ENCODE peak calls at places on chromosomes 12 and 14, in seven cellular contexts. One of them, this sample, is unnamed.

GRCh38 chr14:71626281-71626835 is 305.9 kb upstream of the RGS6 start:
- DNase-seq in heart left ventricle: no peak
- DNase-seq in transverse colon: no peak
- DNase-seq in tibial nerve: no peak
- DNase-seq in esophagus squamous epithelium: no peak
- DNase-seq in body of pancreas: no peak
- DNase-seq in IMR-90: peak; percentile 24
- DNase-seq in this sample: no peak

GRCh38 chr14:79451601-79452000 is 759.7 kb downstream of the DIO2 start:
- DNase-seq in body of pancreas: no peak
- DNase-seq in tibial nerve: no peak
- DNase-seq in IMR-90: no peak
- DNase-seq in transverse colon: no peak
- DNase-seq in heart left ventricle: no peak
- DNase-seq in esophagus squamous epithelium: no peak
- DNase-seq in this sample: no peak

GRCh38 chr14:94345344-94346072 is 22.4 kb upstream of the SERPINA6 start:
- DNase-seq in body of pancreas: no peak
- DNase-seq in tibial nerve: no peak
- DNase-seq in heart left ventricle: no peak
- DNase-seq in transverse colon: no peak
- DNase-seq in IMR-90: peak; percentile 93
- DNase-seq in esophagus squamous epithelium: no peak
- DNase-seq in this sample: no peak

GRCh38 chr12:93300611-93301021 is 77.1 kb upstream of the NUDT4 start:
- DNase-seq in heart left ventricle: no peak
- DNase-seq in esophagus squamous epithelium: no peak
- DNase-seq in transverse colon: no peak
- DNase-seq in body of pancreas: no peak
- DNase-seq in tibial nerve: no peak
- DNase-seq in IMR-90: no peak
- DNase-seq in this sample: no peak

GRCh38 chr12:122840580-122841513 is 5.6 kb downstream of the HIP1R start:
- DNase-seq in tibial nerve: no peak
- DNase-seq in esophagus squamous epithelium: no peak
- DNase-seq in heart left ventricle: no peak
- DNase-seq in IMR-90: no peak
- DNase-seq in body of pancreas: no peak
- DNase-seq in transverse colon: no peak
- DNase-seq in this sample: peak; percentile 81

GRCh38 chr14:92529895-92530294 is 16.3 kb downstream of the RIN3 start:
- DNase-seq in body of pancreas: no peak
- DNase-seq in IMR-90: no peak
- DNase-seq in transverse colon: no peak
- DNase-seq in tibial nerve: no peak
- DNase-seq in esophagus squamous epithelium: no peak
- DNase-seq in heart left ventricle: no peak
- DNase-seq in this sample: no peak

GRCh38 chr14:103066399-103066798 is 9.1 kb upstream of the CDC42BPB start:
- DNase-seq in transverse colon: no peak
- DNase-seq in heart left ventricle: peak; percentile 73
- DNase-seq in esophagus squamous epithelium: no peak
- DNase-seq in tibial nerve: no peak
- DNase-seq in IMR-90: no peak
- DNase-seq in body of pancreas: peak; percentile 44
- DNase-seq in this sample: no peak

GRCh38 chr14:73591690-73592448 is at the start of gene ACOT4:
- DNase-seq in body of pancreas: peak; percentile 64
- DNase-seq in esophagus squamous epithelium: no peak
- DNase-seq in transverse colon: peak; percentile 56
- DNase-seq in heart left ventricle: peak; percentile 37
- DNase-seq in tibial nerve: no peak
- DNase-seq in IMR-90: peak; percentile 20
- DNase-seq in this sample: no peak

GRCh38 chr12:112140728-112141127 is 15.4 kb downstream of the TRAFD1 start:
- DNase-seq in heart left ventricle: no peak
- DNase-seq in tibial nerve: no peak
- DNase-seq in IMR-90: no peak
- DNase-seq in body of pancreas: no peak
- DNase-seq in esophagus squamous epithelium: no peak
- DNase-seq in transverse colon: no peak
- DNase-seq in this sample: peak; percentile 26

GRCh38 chr14:104294983-104295680 is 156.7 kb downstream of the KIF26A start:
- DNase-seq in esophagus squamous epithelium: no peak
- DNase-seq in body of pancreas: no peak
- DNase-seq in IMR-90: no peak
- DNase-seq in heart left ventricle: peak; percentile 18
- DNase-seq in transverse colon: peak; percentile 5
- DNase-seq in tibial nerve: no peak
- DNase-seq in this sample: peak; percentile 74

GRCh38 chr14:30108975-30109700 is 181.5 kb upstream of the PRKD1 start:
- DNase-seq in esophagus squamous epithelium: no peak
- DNase-seq in IMR-90: peak; percentile 80
- DNase-seq in heart left ventricle: no peak
- DNase-seq in tibial nerve: no peak
- DNase-seq in transverse colon: no peak
- DNase-seq in body of pancreas: no peak
- DNase-seq in this sample: no peak

GRCh38 chr14:61226015-61226654 is 55.0 kb downstream of the TMEM30B start:
- DNase-seq in body of pancreas: no peak
- DNase-seq in transverse colon: no peak
- DNase-seq in heart left ventricle: no peak
- DNase-seq in tibial nerve: no peak
- DNase-seq in esophagus squamous epithelium: no peak
- DNase-seq in IMR-90: peak; percentile 46
- DNase-seq in this sample: no peak

DNA sequence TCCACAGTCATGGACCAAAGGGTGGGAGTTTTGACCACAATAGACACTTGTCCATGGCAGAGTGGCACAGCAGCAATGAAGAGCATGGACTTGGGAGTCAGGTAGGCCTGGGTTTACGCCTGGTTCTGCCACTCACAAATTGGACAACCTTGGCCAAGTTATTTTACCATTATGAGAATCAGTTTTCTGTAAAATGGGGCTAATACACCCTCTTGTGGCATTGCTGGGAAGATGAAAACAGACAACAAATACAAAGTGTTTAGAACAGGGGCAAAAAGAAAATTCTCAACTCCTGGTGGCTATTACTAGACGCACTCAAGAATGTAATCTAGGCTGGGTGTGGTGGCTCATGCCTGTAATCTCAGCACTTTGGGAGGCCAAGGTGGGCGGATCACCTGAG is 2.6 kb downstream of the C12orf43 start:
- DNase-seq in transverse colon: no peak
- DNase-seq in tibial nerve: no peak
- DNase-seq in heart left ventricle: no peak
- DNase-seq in body of pancreas: no peak
- DNase-seq in IMR-90: no peak
- DNase-seq in esophagus squamous epithelium: no peak
- DNase-seq in this sample: no peak
- TF ChIP-seq CTCF in transverse colon: no peak
- TF ChIP-seq CTCF in tibial nerve: no peak
- TF ChIP-seq CTCF in heart left ventricle: no peak
- TF ChIP-seq CTCF in body of pancreas: no peak
- TF ChIP-seq CTCF in IMR-90: no peak
- TF ChIP-seq CTCF in esophagus squamous epithelium: peak; percentile 13
- TF ChIP-seq CTCF in this sample: no peak

DNA sequence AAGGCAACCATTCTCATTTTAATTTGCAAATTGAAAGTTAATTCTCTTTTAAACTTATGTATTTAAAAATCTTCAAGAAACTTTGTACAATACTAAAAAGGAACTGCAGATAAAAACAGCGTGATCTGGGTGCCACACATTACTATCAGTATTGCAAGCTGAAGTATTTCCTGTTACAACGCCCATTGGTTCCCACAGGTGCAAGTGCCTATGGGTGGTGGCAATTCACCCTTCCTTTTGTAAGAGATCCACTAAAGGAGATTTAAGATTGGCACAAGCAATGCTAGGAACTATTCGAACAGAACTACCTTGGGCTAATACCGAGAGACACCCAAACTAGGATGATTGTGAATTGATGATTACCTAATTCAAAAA is 13.2 kb downstream of the TAOK3 start:
- DNase-seq in tibial nerve: no peak
- DNase-seq in body of pancreas: no peak
- DNase-seq in heart left ventricle: no peak
- DNase-seq in esophagus squamous epithelium: no peak
- DNase-seq in transverse colon: peak; percentile 38
- DNase-seq in IMR-90: no peak
- DNase-seq in this sample: no peak
- TF ChIP-seq POLR2A in tibial nerve: no peak
- TF ChIP-seq POLR2A in body of pancreas: no peak
- TF ChIP-seq POLR2A in heart left ventricle: no peak
- TF ChIP-seq POLR2A in esophagus squamous epithelium: no peak
- TF ChIP-seq POLR2A in transverse colon: no peak
- TF ChIP-seq POLR2A in IMR-90: no peak
- TF ChIP-seq POLR2A in this sample: no peak

GRCh38 chr12:102116392-102116791 is 3.5 kb downstream of the NUP37 start:
- DNase-seq in esophagus squamous epithelium: no peak
- DNase-seq in IMR-90: no peak
- DNase-seq in body of pancreas: no peak
- DNase-seq in transverse colon: no peak
- DNase-seq in heart left ventricle: no peak
- DNase-seq in tibial nerve: no peak
- DNase-seq in this sample: no peak
- H3K4me3 ChIP-seq in esophagus squamous epithelium: no peak overlapping the region
- H3K4me3 ChIP-seq in IMR-90: no peak overlapping the region
- H3K4me3 ChIP-seq in body of pancreas: no peak overlapping the region
- H3K4me3 ChIP-seq in transverse colon: no peak overlapping the region
- H3K4me3 ChIP-seq in heart left ventricle: no peak overlapping the region
- H3K4me3 ChIP-seq in tibial nerve: no peak overlapping the region
- H3K4me3 ChIP-seq in this sample: no peak overlapping the region

GRCh38 chr12:3884671-3885070 is 11.5 kb upstream of the PARP11 start:
- DNase-seq in heart left ventricle: no peak
- DNase-seq in esophagus squamous epithelium: no peak
- DNase-seq in transverse colon: no peak
- DNase-seq in body of pancreas: no peak
- DNase-seq in tibial nerve: no peak
- DNase-seq in IMR-90: no peak
- DNase-seq in this sample: no peak

GRCh38 chr12:3882396-3882795 is 9.2 kb upstream of the PARP11 start:
- DNase-seq in heart left ventricle: no peak
- DNase-seq in esophagus squamous epithelium: no peak
- DNase-seq in IMR-90: no peak
- DNase-seq in body of pancreas: no peak
- DNase-seq in tibial nerve: no peak
- DNase-seq in transverse colon: no peak
- DNase-seq in this sample: no peak

GRCh38 chr12:3881208-3881980 is 8.2 kb upstream of the PARP11 start:
- DNase-seq in tibial nerve: no peak
- DNase-seq in transverse colon: no peak
- DNase-seq in body of pancreas: no peak
- DNase-seq in IMR-90: no peak
- DNase-seq in heart left ventricle: no peak
- DNase-seq in esophagus squamous epithelium: no peak
- DNase-seq in this sample: no peak

GRCh38 chr12:3885179-3886094 is 12.2 kb upstream of the PARP11 start:
- DNase-seq in transverse colon: no peak
- DNase-seq in esophagus squamous epithelium: no peak
- DNase-seq in heart left ventricle: no peak
- DNase-seq in body of pancreas: peak; percentile 18
- DNase-seq in tibial nerve: no peak
- DNase-seq in IMR-90: peak; percentile 48
- DNase-seq in this sample: no peak

GRCh38 chr12:3882896-3883564 is 9.8 kb upstream of the PARP11 start:
- DNase-seq in body of pancreas: no peak
- DNase-seq in transverse colon: no peak
- DNase-seq in heart left ventricle: no peak
- DNase-seq in esophagus squamous epithelium: no peak
- DNase-seq in IMR-90: peak; percentile 19
- DNase-seq in tibial nerve: no peak
- DNase-seq in this sample: no peak
- TF ChIP-seq CTCF in body of pancreas: no peak
- TF ChIP-seq CTCF in transverse colon: no peak
- TF ChIP-seq CTCF in heart left ventricle: peak; percentile 23
- TF ChIP-seq CTCF in esophagus squamous epithelium: peak; percentile 45
- TF ChIP-seq CTCF in IMR-90: peak; percentile 27
- TF ChIP-seq CTCF in tibial nerve: no peak
- TF ChIP-seq CTCF in this sample: no peak

GRCh38 chr12:75505706-75506312 is 5.6 kb downstream of the KRR1 start:
- DNase-seq in transverse colon: no peak
- DNase-seq in IMR-90: peak; percentile 67
- DNase-seq in body of pancreas: no peak
- DNase-seq in heart left ventricle: no peak
- DNase-seq in esophagus squamous epithelium: no peak
- DNase-seq in tibial nerve: no peak
- DNase-seq in this sample: no peak
- TF ChIP-seq POLR2A in transverse colon: no peak
- TF ChIP-seq POLR2A in IMR-90: no peak
- TF ChIP-seq POLR2A in body of pancreas: no peak
- TF ChIP-seq POLR2A in heart left ventricle: no peak
- TF ChIP-seq POLR2A in esophagus squamous epithelium: no peak
- TF ChIP-seq POLR2A in tibial nerve: no peak
- TF ChIP-seq POLR2A in this sample: no peak

DNA sequence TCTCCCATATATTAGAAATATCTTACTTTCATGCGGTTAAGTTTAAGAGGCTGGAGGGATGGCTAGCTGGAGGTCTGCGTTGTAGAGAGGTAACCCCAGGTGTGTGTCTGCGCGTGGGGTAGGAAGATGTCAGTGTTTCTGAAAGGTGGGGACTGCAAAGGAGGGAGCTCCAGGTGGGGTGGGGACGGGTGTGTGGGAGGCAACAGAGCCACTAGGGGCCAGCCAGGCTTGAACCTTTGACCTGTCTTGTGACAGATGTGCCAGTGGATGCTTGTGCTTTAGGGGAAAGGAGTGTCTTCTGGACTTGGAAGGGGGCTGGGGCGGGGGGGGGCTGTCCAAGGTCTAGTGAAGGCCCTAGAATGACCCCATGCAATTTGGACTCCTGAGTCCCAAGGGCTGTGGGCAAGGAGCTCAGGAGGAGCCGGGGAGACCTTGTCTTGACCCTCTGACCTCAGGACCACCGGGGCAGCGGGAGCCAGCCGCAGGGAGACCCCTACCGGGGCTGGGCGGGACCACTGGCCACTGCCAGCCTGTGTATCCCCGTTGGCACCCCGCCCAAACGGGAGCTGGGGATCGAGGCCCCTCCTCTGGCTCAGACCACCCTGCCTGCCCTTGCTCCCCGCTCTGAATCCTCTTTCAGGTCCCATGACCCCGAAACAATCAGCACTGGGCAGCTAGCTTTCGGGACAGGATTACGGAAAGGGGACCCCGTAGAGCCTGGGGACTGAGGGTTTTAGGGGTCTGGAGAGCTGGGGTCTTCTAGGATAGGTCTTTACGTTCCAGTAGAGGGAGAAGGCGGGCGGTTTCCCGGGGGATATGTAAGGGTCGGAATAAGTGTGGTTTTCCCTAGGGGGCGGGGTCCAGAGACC is 1.1 kb downstream of the GLI1 start:
- DNase-seq in tibial nerve: no peak
- DNase-seq in heart left ventricle: no peak
- DNase-seq in body of pancreas: no peak
- DNase-seq in transverse colon: no peak
- DNase-seq in IMR-90: no peak
- DNase-seq in esophagus squamous epithelium: no peak
- DNase-seq in this sample: no peak
- H3K4me3 ChIP-seq in tibial nerve: peak overlapping the region; percentile 76
- H3K4me3 ChIP-seq in heart left ventricle: peak overlapping the region; percentile 53
- H3K4me3 ChIP-seq in body of pancreas: no peak overlapping the region
- H3K4me3 ChIP-seq in transverse colon: peak overlapping the region; percentile 56
- H3K4me3 ChIP-seq in IMR-90: peak overlapping the region; percentile 56
- H3K4me3 ChIP-seq in esophagus squamous epithelium: peak overlapping the region; percentile 61
- H3K4me3 ChIP-seq in this sample: no peak overlapping the region